ENCODE peak calls at places on chromosomes 7 and 10, in four cellular contexts. T, G, N and R are unnamed samples.
A peak's percentile ranks its signal among the peaks of the same experiment; 100 is the strongest.

GRCh38 chr10:10869592-10869991 is 148.1 kb upstream of the CELF2 start:
- DNase-seq in T (no peak), G (no peak), N (no peak), R (no peak)

GRCh38 chr10:25294032-25294926 is 119.5 kb downstream of the GPR158 start:
- DNase-seq in T (no peak), G (no peak), N (no peak), R (no peak)

GRCh38 chr10:71966046-71967004 is 2.1 kb downstream of the CHST3 start:
- DNase-seq in T (no peak), G (no peak), N (no peak), R (no peak)

GRCh38 chr7:18693401-18693800 is 197.9 kb downstream of the HDAC9 start:
- DNase-seq in T (no peak), G (no peak), N (peak; percentile 77), R (no peak)

GRCh38 chr7:101410743-101411476 is 48.2 kb downstream of the COL26A1 start:
- DNase-seq in T (peak; percentile 54), G (no peak), N (no peak), R (peak; percentile 52)

GRCh38 chr7:68733219-68734143 is 864.8 kb upstream of the AUTS2 start:
- DNase-seq in T (no peak), G (no peak), N (no peak), R (no peak)

GRCh38 chr7:119925890-119926289 is 347.1 kb upstream of the KCND2 start:
- DNase-seq in T (no peak), G (no peak), N (no peak), R (no peak)

GRCh38 chr7:131111792-131112191 is 215.9 kb upstream of the MKLN1 start:
- DNase-seq in T (no peak), G (no peak), N (no peak), R (no peak)

GRCh38 chr10:8055420-8056349 is 1.2 kb downstream of the GATA3 start:
- DNase-seq in T (no peak), G (no peak), N (no peak), R (peak; percentile 35)

GRCh38 chr10:17781856-17782255 is 27.3 kb upstream of the MRC1 start:
- DNase-seq in T (no peak), G (no peak), N (no peak), R (no peak)

GRCh38 chr7:87226495-87226894 is 7.0 kb upstream of the TMEM243 start:
- DNase-seq in T (no peak), G (no peak), N (no peak), R (no peak)

GRCh38 chr7:85201209-85201608 is 14.4 kb upstream of the SEMA3D start:
- DNase-seq in T (no peak), G (no peak), N (no peak), R (no peak)

GRCh38 chr10:13078912-13079775 is 20.8 kb upstream of the OPTN start:
- DNase-seq in T (no peak), G (no peak), N (no peak), R (no peak)

GRCh38 chr10:113158183-113158582 is 208.1 kb downstream of the TCF7L2 start:
- DNase-seq in T (no peak), G (no peak), N (no peak), R (no peak)

GRCh38 chr10:13349776-13350274 is 1.7 kb upstream of the SEPHS1 start:
- DNase-seq in T (no peak), G (no peak), N (peak; percentile 31), R (no peak)

GRCh38 chr7:23205861-23206510 is 24.1 kb downstream of the NUP42 start:
- DNase-seq in T (no peak), G (no peak), N (no peak), R (no peak)

GRCh38 chr10:91976324-91977051 is 52.9 kb downstream of the BTAF1 start:
- DNase-seq in T (no peak), G (no peak), N (no peak), R (no peak)

GRCh38 chr7:134315679-134316538 is 821 bp downstream of the SLC35B4 start:
- DNase-seq in T (no peak), G (no peak), N (no peak), R (no peak)

GRCh38 chr7:55483061-55483460 is 89.2 kb downstream of the VOPP1 start:
- DNase-seq in T (no peak), G (no peak), N (no peak), R (no peak)

GRCh38 chr7:103902917-103903316 is 86.5 kb downstream of the RELN start:
- DNase-seq in T (no peak), G (no peak), N (no peak), R (no peak)

GRCh38 chr7:117669818-117670217 is 190.0 kb downstream of the CFTR start:
- DNase-seq in T (no peak), G (no peak), N (no peak), R (no peak)

GRCh38 chr7:102272917-102273748 is 13.5 kb upstream of the SH2B2 start:
- DNase-seq in T (no peak), G (no peak), N (no peak), R (no peak)

GRCh38 chr7:47893238-47893637 is 55.0 kb downstream of the PKD1L1 start:
- DNase-seq in T (peak; percentile 25), G (no peak), N (no peak), R (no peak)

GRCh38 chr7:147071536-147071935 is 954.9 kb downstream of the CNTNAP2 start:
- DNase-seq in T (no peak), G (no peak), N (no peak), R (no peak)

GRCh38 chr7:47648301-47648900 is 66.5 kb upstream of the TNS3 start:
- DNase-seq in T (no peak), G (no peak), N (peak; percentile 75), R (no peak)

GRCh38 chr7:43781726-43782607 is 23.5 kb downstream of the BLVRA start:
- DNase-seq in T (no peak), G (no peak), N (no peak), R (no peak)

GRCh38 chr7:48421357-48421756 is 250.1 kb downstream of the ABCA13 start:
- DNase-seq in T (no peak), G (no peak), N (no peak), R (no peak)

GRCh38 chr10:5589071-5589962 is 64.6 kb downstream of the CALML3 start:
- DNase-seq in T (no peak), G (no peak), N (no peak), R (no peak)

GRCh38 chr7:93044147-93044810 is 73.5 kb downstream of the SAMD9 start:
- DNase-seq in T (no peak), G (no peak), N (peak; percentile 73), R (no peak)

GRCh38 chr7:38215734-38216670 is 38.0 kb downstream of the STARD3NL start:
- DNase-seq in T (no peak), G (peak; percentile 54), N (peak; percentile 75), R (peak; percentile 62)

GRCh38 chr7:158312789-158313188 is 274.8 kb downstream of the PTPRN2 start:
- DNase-seq in T (no peak), G (no peak), N (no peak), R (no peak)

GRCh38 chr7:37832194-37832593 is 16.2 kb upstream of the NME8 start:
- DNase-seq in T (no peak), G (peak; percentile 89), N (no peak), R (no peak)

GRCh38 chr7:158444501-158445420 is 142.9 kb downstream of the PTPRN2 start:
- DNase-seq in T (no peak), G (no peak), N (no peak), R (no peak)

GRCh38 chr7:25665903-25666670 is 437.8 kb upstream of the NPVF start:
- DNase-seq in T (no peak), G (no peak), N (no peak), R (no peak)

GRCh38 chr7:110204527-110204926 is 886.4 kb upstream of the LRRN3 start:
- DNase-seq in T (no peak), G (peak; percentile 26), N (no peak), R (no peak)